ENCODE peak calls at places on chromosomes 7 and 10, in seven cellular contexts. Z is NCI-H1694; R is stimulated activated CD4-positive, alpha-beta T cell treated with anti-CD3 and anti-CD28 coated beads, Interleukin-1b, Interleukin-23, amount 100 ng/mL, for 24 hours; J is GM23248; T is RWPE2; L is nephron progenitor cell; K is GM12892. H is an unnamed sample.
A peak's percentile ranks its signal among the peaks of the same experiment; 100 is the strongest.

GRCh38 chr7:149724661-149725425 is 48.5 kb downstream of the ZNF467 start:
- DNase-seq in Z (no peak), R (no peak), J (no peak), T (no peak), L (no peak), K (no peak), H (no peak)

GRCh38 chr7:480531-481218 is 39.0 kb downstream of the PDGFA start:
- DNase-seq in Z (no peak), R (no peak), J (no peak), T (peak; percentile 56), L (no peak), K (no peak), H (no peak)

GRCh38 chr10:22958338-22958737 is 30.5 kb downstream of the ARMC3 start:
- DNase-seq in Z (no peak), R (no peak), J (peak; percentile 13), T (no peak), L (no peak), K (no peak), H (no peak)

GRCh38 chr10:132931258-132931657 is 11.1 kb downstream of the CFAP46 start:
- DNase-seq in Z (no peak), R (no peak), J (no peak), T (no peak), L (no peak), K (no peak), H (no peak)

GRCh38 chr10:29202541-29202940 is 86.3 kb upstream of the LYZL1 start:
- DNase-seq in Z (no peak), R (no peak), J (no peak), T (no peak), L (no peak), K (no peak), H (no peak)

GRCh38 chr7:5143106-5143505 is 46.9 kb upstream of the WIPI2 start:
- DNase-seq in Z (no peak), R (no peak), J (no peak), T (no peak), L (no peak), K (no peak), H (no peak)

GRCh38 chr10:48791267-48791928 is 106.7 kb downstream of the WDFY4 start:
- DNase-seq in Z (no peak), R (no peak), J (no peak), T (no peak), L (no peak), K (no peak), H (no peak)

GRCh38 chr10:13959443-13960359 is 371.0 kb downstream of the FRMD4A start:
- DNase-seq in Z (no peak), R (no peak), J (no peak), T (no peak), L (no peak), K (no peak), H (no peak)

GRCh38 chr7:954330-955238 is at the start of gene ADAP1:
- DNase-seq in Z (no peak), R (peak; percentile 53), J (peak; percentile 58), T (peak; percentile 54), L (peak; percentile 76), K (peak; percentile 79), H (peak; percentile 47)

GRCh38 chr10:133087679-133088523 is at the start of gene ADGRA1:
- DNase-seq in Z (no peak), R (no peak), J (peak; percentile 22), T (no peak), L (peak; percentile 80), K (no peak), H (no peak)

GRCh38 chr10:104033401-104033930 is 52.2 kb downstream of the COL17A1 start:
- DNase-seq in Z (no peak), R (no peak), J (no peak), T (no peak), L (no peak), K (no peak), H (no peak)

GRCh38 chr10:100827819-100828743 is 82.7 kb downstream of the PAX2 start:
- DNase-seq in Z (no peak), R (no peak), J (peak; percentile 64), T (no peak), L (peak; percentile 79), K (peak; percentile 53), H (peak; percentile 13)

GRCh38 chr7:693280-693679 is 33.2 kb upstream of the DNAAF5 start:
- DNase-seq in Z (no peak), R (no peak), J (no peak), T (peak; percentile 25), L (no peak), K (no peak), H (no peak)

GRCh38 chr10:114427124-114427852 is 23.0 kb upstream of the AFAP1L2 start:
- DNase-seq in Z (no peak), R (no peak), J (no peak), T (no peak), L (no peak), K (no peak), H (no peak)

GRCh38 chr7:114879554-114879953 is 42.3 kb upstream of the MDFIC start:
- DNase-seq in Z (no peak), R (no peak), J (peak; percentile 54), T (no peak), L (no peak), K (no peak), H (no peak)

GRCh38 chr7:98840604-98841508 is 29.0 kb downstream of the TMEM130 start:
- DNase-seq in Z (no peak), R (no peak), J (peak; percentile 39), T (no peak), L (no peak), K (no peak), H (no peak)

GRCh38 chr7:65265959-65266519 is 107.6 kb upstream of the ZNF92 start:
- DNase-seq in Z (no peak), R (no peak), J (no peak), T (no peak), L (no peak), K (no peak), H (no peak)

GRCh38 chr7:19834566-19834965 is 61.1 kb upstream of the TMEM196 start:
- DNase-seq in Z (no peak), R (no peak), J (no peak), T (no peak), L (no peak), K (no peak), H (peak; percentile 33)

GRCh38 chr7:50342616-50343114 is 38.1 kb downstream of the IKZF1 start:
- DNase-seq in Z (no peak), R (no peak), J (peak; percentile 6), T (no peak), L (no peak), K (no peak), H (no peak)

GRCh38 chr7:108226723-108227359 is 96.7 kb upstream of the LAMB4 start:
- DNase-seq in Z (no peak), R (no peak), J (no peak), T (no peak), L (no peak), K (no peak), H (no peak)

H was measured in NCI-H460.